ENCODE peak calls at places on chromosome 14, in seven cellular contexts. K is HCT116, R is A549, C is right lobe of liver, E is PC-9, D is NB4, B is left lung. J is an unnamed sample.

GRCh38 chr14:55803506-55804197 is 223.6 kb downstream of the KTN1 start:
- DNase-seq in K (peak; percentile 85), R (no peak), C (no peak), E (no peak), D (no peak), B (no peak), J (no peak)

GRCh38 chr14:38129705-38130104 is 78.0 kb upstream of the SSTR1 start:
- DNase-seq in K (no peak), R (no peak), C (no peak), E (no peak), D (no peak), B (no peak), J (no peak)

GRCh38 chr14:37037636-37038387 is 134.6 kb downstream of the SLC25A21 start:
- DNase-seq in K (no peak), R (no peak), C (no peak), E (no peak), D (no peak), B (no peak), J (no peak)

GRCh38 chr14:38882533-38882932 is 220.5 kb downstream of the SEC23A start:
- DNase-seq in K (no peak), R (no peak), C (no peak), E (no peak), D (no peak), B (no peak), J (no peak)

GRCh38 chr14:95398630-95399547 is 79.2 kb upstream of the CLMN start:
- DNase-seq in K (no peak), R (no peak), C (peak; percentile 82), E (no peak), D (no peak), B (no peak), J (no peak)

GRCh38 chr14:20522332-20522731 is 17.0 kb downstream of the RNASE10 start:
- DNase-seq in K (no peak), R (no peak), C (no peak), E (no peak), D (peak; percentile 15), B (no peak), J (no peak)

GRCh38 chr14:30751646-30752416 is 122.5 kb upstream of the COCH start:
- DNase-seq in K (no peak), R (peak; percentile 13), C (no peak), E (no peak), D (peak; percentile 23), B (no peak), J (no peak)

GRCh38 chr14:74582910-74583581 is 29.0 kb downstream of the LTBP2 start:
- DNase-seq in K (no peak), R (no peak), C (no peak), E (peak; percentile 87), D (no peak), B (no peak), J (peak; percentile 15)

GRCh38 chr14:24995016-24995415 is 54.9 kb downstream of the STXBP6 start:
- DNase-seq in K (no peak), R (no peak), C (no peak), E (no peak), D (no peak), B (no peak), J (no peak)

GRCh38 chr14:38208825-38209562 is 1.3 kb downstream of the SSTR1 start:
- DNase-seq in K (no peak), R (no peak), C (peak; percentile 91), E (peak; percentile 38), D (no peak), B (no peak), J (no peak)

GRCh38 chr14:60002819-60003492 is 83.0 kb downstream of the LRRC9 start:
- DNase-seq in K (no peak), R (no peak), C (peak; percentile 93), E (no peak), D (no peak), B (no peak), J (peak; percentile 87)

GRCh38 chr14:20429801-20430669 is 5.9 kb downstream of the KLHL33 start:
- DNase-seq in K (no peak), R (no peak), C (no peak), E (no peak), D (no peak), B (no peak), J (no peak)

GRCh38 chr14:75542585-75543091 is 20.4 kb downstream of the BATF start:
- DNase-seq in K (no peak), R (no peak), C (no peak), E (peak; percentile 93), D (peak; percentile 91), B (peak; percentile 89), J (no peak)

GRCh38 chr14:42023452-42023851 is 416.8 kb downstream of the LRFN5 start:
- DNase-seq in K (no peak), R (no peak), C (no peak), E (no peak), D (no peak), B (no peak), J (peak; percentile 55)

GRCh38 chr14:54353266-54353665 is 43.5 kb upstream of the CDKN3 start:
- DNase-seq in K (no peak), R (no peak), C (no peak), E (no peak), D (no peak), B (no peak), J (no peak)

GRCh38 chr14:64465856-64466554 is 706 bp downstream of the AKAP5 start:
- DNase-seq in K (no peak), R (peak; percentile 31), C (no peak), E (no peak), D (peak; percentile 25), B (no peak), J (no peak)
- TF ChIP-seq CTCF in K (no peak), R (no peak), C (no peak), E (no peak), D (no peak), B (peak; percentile 13), J (no peak)

DNA sequence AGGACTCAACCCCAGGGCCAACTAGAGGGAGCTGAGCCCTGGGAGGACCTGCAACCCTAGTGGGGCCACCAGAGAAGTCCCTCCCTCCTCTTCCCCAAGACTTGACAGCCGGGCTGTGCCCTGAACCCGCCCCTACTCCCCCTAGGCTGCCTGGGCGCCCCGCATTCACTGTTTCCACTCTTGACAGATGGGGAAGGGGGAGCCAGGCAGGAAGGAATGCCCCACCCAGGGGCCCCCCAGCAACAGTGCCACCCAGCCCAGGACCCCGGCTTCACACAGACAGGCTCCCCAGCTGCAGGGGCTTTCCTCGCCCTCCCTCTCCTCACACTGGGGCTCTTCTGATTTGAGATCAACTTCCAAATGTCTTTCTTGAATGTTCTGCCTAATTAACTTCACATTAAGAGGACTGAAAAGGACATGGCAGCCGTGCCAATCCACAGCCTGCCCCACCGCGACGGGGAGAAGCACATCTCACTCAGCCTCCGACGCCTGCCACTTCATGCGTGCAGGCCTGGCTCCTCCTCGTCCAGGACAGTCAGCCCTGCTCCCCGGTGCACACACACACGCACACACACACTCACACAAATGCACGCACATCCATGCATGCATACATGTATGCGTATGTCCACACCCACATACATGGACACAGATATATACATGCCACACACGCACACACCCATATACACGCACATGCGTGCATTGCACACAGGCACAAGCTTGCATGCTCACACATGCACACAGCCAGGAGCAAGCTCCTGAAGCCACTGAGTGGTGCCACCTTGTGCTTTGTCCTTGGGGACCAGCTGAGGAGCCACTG is 19.6 kb upstream of the C14orf180 start:
- DNase-seq in K (no peak), R (no peak), C (no peak), E (no peak), D (no peak), B (no peak), J (no peak)
- TF ChIP-seq CTCF in K (no peak), R (no peak), C (no peak), E (no peak), D (no peak), B (no peak), J (no peak)

GRCh38 chr14:68784298-68784910 is 8.5 kb downstream of the ZFP36L1 start:
- DNase-seq in K (no peak), R (peak; percentile 97), C (peak; percentile 96), E (no peak), D (no peak), B (no peak), J (no peak)

GRCh38 chr14:68780358-68781160 is 12.3 kb downstream of the ZFP36L1 start:
- DNase-seq in K (no peak), R (peak; percentile 53), C (peak; percentile 55), E (no peak), D (peak; percentile 65), B (peak; percentile 75), J (no peak)

GRCh38 chr14:68781161-68782021 is 11.5 kb downstream of the ZFP36L1 start:
- DNase-seq in K (no peak), R (no peak), C (peak; percentile 47), E (no peak), D (no peak), B (no peak), J (no peak)

GRCh38 chr14:68783408-68784297 is 9.2 kb downstream of the ZFP36L1 start:
- DNase-seq in K (no peak), R (peak; percentile 74), C (peak; percentile 90), E (no peak), D (no peak), B (no peak), J (no peak)

DNA sequence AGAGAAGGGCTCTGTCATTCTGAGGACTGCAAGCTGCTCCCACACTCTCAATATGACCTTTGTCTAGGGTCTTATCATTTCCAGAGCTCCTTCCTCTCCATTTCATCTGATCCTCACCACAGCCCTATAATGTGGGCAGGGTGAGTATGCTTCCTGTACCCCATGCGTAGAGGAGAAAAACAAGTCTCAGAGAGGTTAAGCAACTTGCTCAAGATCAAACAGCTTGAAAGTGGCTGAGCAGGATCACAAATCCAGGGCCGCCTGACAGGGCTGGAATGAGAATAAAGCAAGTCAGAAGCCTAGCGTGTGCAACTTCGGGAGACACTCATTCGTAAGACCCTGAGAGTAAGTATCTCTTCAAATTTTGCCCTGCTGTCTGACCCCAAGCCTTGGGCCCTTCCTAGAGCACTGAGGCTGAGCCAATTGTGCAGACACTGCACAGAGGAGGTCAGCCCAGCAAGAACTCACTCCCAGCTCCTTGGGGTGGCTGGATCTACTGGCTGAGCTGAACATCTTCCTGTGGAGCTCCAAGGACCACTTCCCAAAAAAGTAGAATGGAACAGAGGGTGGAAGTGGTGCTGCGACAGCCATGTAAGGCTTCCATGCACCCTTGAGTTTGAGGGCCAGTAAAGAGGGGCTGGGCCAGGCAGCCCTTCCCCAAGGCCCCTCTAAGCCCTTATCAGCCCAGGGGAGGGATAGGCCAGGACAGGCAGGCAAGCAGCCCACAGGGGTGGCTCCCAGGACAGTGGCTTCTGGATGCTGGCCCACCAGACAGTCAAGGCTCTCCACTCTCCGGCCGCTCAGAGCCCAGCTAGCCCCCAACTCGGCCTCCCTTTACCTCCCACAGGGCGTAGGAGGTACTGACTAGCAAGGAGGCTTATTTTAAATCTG is 10.5 kb downstream of the ZFP36L1 start:
- DNase-seq in K (no peak), R (no peak), C (peak; percentile 47), E (no peak), D (no peak), B (no peak), J (no peak)
- TF ChIP-seq CTCF in K (no peak), R (no peak), C (no peak), E (no peak), D (no peak), B (no peak), J (no peak)

GRCh38 chr14:92093320-92093719 is 13.1 kb downstream of the ATXN3 start:
- DNase-seq in K (no peak), R (peak; percentile 14), C (no peak), E (no peak), D (peak; percentile 23), B (no peak), J (no peak)
- TF ChIP-seq CTCF in K (no peak), R (peak; percentile 33), C (no peak), E (no peak), D (no peak), B (no peak), J (no peak)

J was measured in LNCaP clone FGC.